ENCODE peak calls at places on chromosomes 1 and 21, in eight cellular contexts. R is psoas muscle; I is CD4-positive, alpha-beta T cell; Q is stimulated activated CD8-positive, alpha-beta memory T cell treated with anti-CD3 and anti-CD28 coated beads, Interleukin-2, amount 100 ng/mL, for 1 hour; L is M059J; N is uterus; X is stimulated activated effector memory CD8-positive, alpha-beta T cell treated with anti-CD3 and anti-CD28 coated beads, Interleukin-12 subunit alpha, Interleukin-12 subunit beta, amount 100 ng/mL, for 72 hours; C is lung microvascular endothelial cell. Y is an unnamed sample.

GRCh38 chr1:187018291-187018690 is 189.5 kb downstream of the PLA2G4A start:
- DNase-seq in R (no peak), I (no peak), Q (no peak), L (no peak), N (no peak), X (no peak), C (no peak), Y (no peak)

GRCh38 chr1:173150795-173151194 is 56.3 kb downstream of the TNFSF4 start:
- DNase-seq in R (no peak), I (no peak), Q (no peak), L (no peak), N (no peak), X (no peak), C (no peak), Y (no peak)

GRCh38 chr1:53051676-53052075 is 10.3 kb upstream of the PODN start:
- DNase-seq in R (no peak), I (no peak), Q (no peak), L (no peak), N (no peak), X (no peak), C (no peak), Y (no peak)

GRCh38 chr1:2404142-2404889 is 8.0 kb downstream of the PEX10 start:
- DNase-seq in R (no peak), I (no peak), Q (no peak), L (no peak), N (no peak), X (no peak), C (no peak), Y (no peak)

GRCh38 chr1:212295579-212295978 is 10.4 kb downstream of the PPP2R5A start:
- DNase-seq in R (no peak), I (no peak), Q (no peak), L (no peak), N (no peak), X (no peak), C (no peak), Y (no peak)

GRCh38 chr21:39882186-39882882 is 15.1 kb downstream of the PCP4 start:
- DNase-seq in R (no peak), I (no peak), Q (no peak), L (no peak), N (no peak), X (no peak), C (no peak), Y (no peak)

GRCh38 chr1:49060766-49061165 is 284.1 kb upstream of the BEND5 start:
- DNase-seq in R (no peak), I (no peak), Q (no peak), L (no peak), N (no peak), X (no peak), C (no peak), Y (no peak)

GRCh38 chr1:162131405-162132321 is 62.2 kb downstream of the NOS1AP start:
- DNase-seq in R (no peak), I (no peak), Q (no peak), L (no peak), N (no peak), X (no peak), C (no peak), Y (no peak)

GRCh38 chr1:228964178-228964819 is 229.0 kb downstream of the RHOU start:
- DNase-seq in R (peak), I (no peak), Q (no peak), L (peak), N (peak), X (no peak), C (peak), Y (peak)

GRCh38 chr1:41360074-41361027 is 883 bp upstream of the FOXO6 start:
- DNase-seq in R (no peak), I (no peak), Q (no peak), L (no peak), N (peak), X (no peak), C (no peak), Y (no peak)

GRCh38 chr1:77170687-77171086 is 48.5 kb downstream of the PIGK start:
- DNase-seq in R (no peak), I (no peak), Q (no peak), L (peak), N (no peak), X (no peak), C (no peak), Y (no peak)

Y was measured in right atrium auricular region.